ENCODE peak calls at places on chromosomes 11 and 22, in ten cellular contexts. One of them, this sample, is unnamed. For H3K36me3 and H3K27me3, the result is how much of the 10 kb centered on the place peaks cover.

GRCh38 chr11:69297926-69298777 is 4.2 kb downstream of the MYEOV start:
- DNase-seq in right lobe of liver: peak
- DNase-seq in neural progenitor cell: no peak
- DNase-seq in tibial nerve: peak
- DNase-seq in GM23248: peak
- DNase-seq in IMR-90: peak
- DNase-seq in ovary: no peak
- DNase-seq in gastrocnemius medialis: peak
- DNase-seq in sigmoid colon: peak
- DNase-seq in cardiac muscle cell: peak
- DNase-seq in this sample: peak

GRCh38 chr11:59224419-59224928 is 11.7 kb upstream of the MPEG1 start:
- DNase-seq in right lobe of liver: no peak
- DNase-seq in neural progenitor cell: no peak
- DNase-seq in tibial nerve: no peak
- DNase-seq in GM23248: peak
- DNase-seq in IMR-90: no peak
- DNase-seq in ovary: no peak
- DNase-seq in gastrocnemius medialis: peak
- DNase-seq in sigmoid colon: peak
- DNase-seq in cardiac muscle cell: peak
- DNase-seq in this sample: no peak

GRCh38 chr22:41517172-41518047 is 26.9 kb downstream of the POLR3H start:
- DNase-seq in right lobe of liver: peak
- DNase-seq in neural progenitor cell: peak
- DNase-seq in tibial nerve: peak
- DNase-seq in GM23248: peak
- DNase-seq in IMR-90: peak
- DNase-seq in ovary: peak
- DNase-seq in gastrocnemius medialis: peak
- DNase-seq in sigmoid colon: peak
- DNase-seq in cardiac muscle cell: peak
- DNase-seq in this sample: peak

GRCh38 chr11:119626910-119627305 is 102.1 kb downstream of the NECTIN1 start:
- DNase-seq in right lobe of liver: no peak
- DNase-seq in neural progenitor cell: peak
- DNase-seq in tibial nerve: no peak
- DNase-seq in GM23248: no peak
- DNase-seq in IMR-90: no peak
- DNase-seq in ovary: no peak
- DNase-seq in gastrocnemius medialis: no peak
- DNase-seq in sigmoid colon: peak
- DNase-seq in cardiac muscle cell: no peak
- DNase-seq in this sample: peak

GRCh38 chr22:44426981-44427380 is 71.1 kb downstream of the RTL6 start:
- DNase-seq in right lobe of liver: peak
- DNase-seq in neural progenitor cell: no peak
- DNase-seq in tibial nerve: no peak
- DNase-seq in GM23248: no peak
- DNase-seq in IMR-90: no peak
- DNase-seq in ovary: no peak
- DNase-seq in gastrocnemius medialis: no peak
- DNase-seq in sigmoid colon: peak
- DNase-seq in cardiac muscle cell: no peak
- DNase-seq in this sample: no peak

GRCh38 chr11:63670738-63671321 is 346 bp downstream of the ATL3 start:
- DNase-seq in right lobe of liver: peak
- DNase-seq in neural progenitor cell: peak
- DNase-seq in tibial nerve: peak
- DNase-seq in GM23248: peak
- DNase-seq in IMR-90: no peak
- DNase-seq in ovary: peak
- DNase-seq in gastrocnemius medialis: peak
- DNase-seq in sigmoid colon: peak
- DNase-seq in cardiac muscle cell: peak
- DNase-seq in this sample: peak

GRCh38 chr11:2312232-2313042 is 10.6 kb downstream of the TSPAN32 start:
- DNase-seq in right lobe of liver: peak
- DNase-seq in neural progenitor cell: no peak
- DNase-seq in tibial nerve: no peak
- DNase-seq in GM23248: peak
- DNase-seq in IMR-90: peak
- DNase-seq in ovary: peak
- DNase-seq in gastrocnemius medialis: no peak
- DNase-seq in sigmoid colon: peak
- DNase-seq in cardiac muscle cell: peak
- DNase-seq in this sample: no peak

GRCh38 chr22:41184679-41185078 is 20.4 kb upstream of the L3MBTL2 start:
- DNase-seq in right lobe of liver: no peak
- DNase-seq in neural progenitor cell: no peak
- DNase-seq in tibial nerve: no peak
- DNase-seq in GM23248: no peak
- DNase-seq in IMR-90: no peak
- DNase-seq in ovary: no peak
- DNase-seq in gastrocnemius medialis: no peak
- DNase-seq in sigmoid colon: no peak
- DNase-seq in cardiac muscle cell: no peak
- DNase-seq in this sample: no peak

GRCh38 chr11:71133946-71134345 is 118.4 kb downstream of the SHANK2 start:
- DNase-seq in right lobe of liver: no peak
- DNase-seq in neural progenitor cell: no peak
- DNase-seq in tibial nerve: no peak
- DNase-seq in GM23248: no peak
- DNase-seq in IMR-90: no peak
- DNase-seq in ovary: no peak
- DNase-seq in gastrocnemius medialis: no peak
- DNase-seq in sigmoid colon: no peak
- DNase-seq in cardiac muscle cell: no peak
- DNase-seq in this sample: no peak

GRCh38 chr22:36447634-36448033 is 33.8 kb downstream of the TXN2 start:
- DNase-seq in right lobe of liver: no peak
- DNase-seq in neural progenitor cell: no peak
- DNase-seq in tibial nerve: no peak
- DNase-seq in GM23248: no peak
- DNase-seq in IMR-90: no peak
- DNase-seq in ovary: no peak
- DNase-seq in gastrocnemius medialis: no peak
- DNase-seq in sigmoid colon: no peak
- DNase-seq in cardiac muscle cell: no peak
- DNase-seq in this sample: no peak

GRCh38 chr11:46762248-46762647 is 43.2 kb downstream of the F2 start:
- DNase-seq in right lobe of liver: no peak
- DNase-seq in neural progenitor cell: no peak
- DNase-seq in tibial nerve: no peak
- DNase-seq in GM23248: no peak
- DNase-seq in IMR-90: no peak
- DNase-seq in ovary: no peak
- DNase-seq in gastrocnemius medialis: peak
- DNase-seq in sigmoid colon: no peak
- DNase-seq in cardiac muscle cell: no peak
- DNase-seq in this sample: no peak
- H3K36me3 ChIP-seq in right lobe of liver: under half
- H3K36me3 ChIP-seq in neural progenitor cell: under half
- H3K36me3 ChIP-seq in tibial nerve: under half
- H3K36me3 ChIP-seq in GM23248: half or more
- H3K36me3 ChIP-seq in IMR-90: under half
- H3K36me3 ChIP-seq in ovary: under half
- H3K36me3 ChIP-seq in gastrocnemius medialis: under half
- H3K36me3 ChIP-seq in sigmoid colon: half or more
- H3K36me3 ChIP-seq in cardiac muscle cell: half or more
- H3K36me3 ChIP-seq in this sample: half or more

DNA sequence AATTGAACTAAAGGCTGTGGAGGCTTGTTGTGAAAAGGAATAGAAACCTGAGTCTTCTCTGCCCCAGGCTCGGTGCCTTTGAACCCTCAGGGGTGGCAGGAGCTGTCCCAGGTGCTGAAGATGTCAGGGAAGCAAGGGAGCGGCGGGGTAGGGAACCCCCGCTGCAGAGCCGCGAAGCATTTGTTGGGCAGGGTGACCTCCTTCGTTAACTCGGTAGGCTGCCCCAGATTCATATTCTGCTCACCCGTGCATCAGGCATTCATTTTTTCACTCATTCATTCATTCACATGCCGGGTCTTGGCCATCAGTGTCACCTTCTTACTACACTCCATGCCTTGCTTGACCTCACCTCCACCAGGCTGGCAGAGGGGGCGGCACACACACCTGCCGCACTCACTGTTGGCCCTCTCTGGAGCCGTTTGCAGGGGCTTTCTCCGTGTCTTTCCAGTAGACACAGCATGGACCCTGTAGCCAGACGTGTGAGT is 618.9 kb downstream of the BRD1 start:
- DNase-seq in right lobe of liver: peak
- DNase-seq in neural progenitor cell: peak
- DNase-seq in tibial nerve: no peak
- DNase-seq in GM23248: no peak
- DNase-seq in IMR-90: no peak
- DNase-seq in ovary: no peak
- DNase-seq in gastrocnemius medialis: no peak
- DNase-seq in sigmoid colon: peak
- DNase-seq in cardiac muscle cell: no peak
- DNase-seq in this sample: peak
- H3K4me3 ChIP-seq in right lobe of liver: no peak
- H3K4me3 ChIP-seq in neural progenitor cell: no peak
- H3K4me3 ChIP-seq in tibial nerve: no peak
- H3K4me3 ChIP-seq in GM23248: no peak
- H3K4me3 ChIP-seq in IMR-90: no peak
- H3K4me3 ChIP-seq in ovary: no peak
- H3K4me3 ChIP-seq in gastrocnemius medialis: no peak
- H3K4me3 ChIP-seq in sigmoid colon: no peak
- H3K4me3 ChIP-seq in cardiac muscle cell: no peak
- H3K4me3 ChIP-seq in this sample: no peak

GRCh38 chr22:26977741-26978140 is 320.4 kb downstream of the MIAT start:
- DNase-seq in right lobe of liver: no peak
- DNase-seq in neural progenitor cell: peak
- DNase-seq in tibial nerve: no peak
- DNase-seq in GM23248: no peak
- DNase-seq in IMR-90: no peak
- DNase-seq in ovary: no peak
- DNase-seq in gastrocnemius medialis: no peak
- DNase-seq in sigmoid colon: no peak
- DNase-seq in cardiac muscle cell: peak
- DNase-seq in this sample: no peak

GRCh38 chr22:26981520-26981919 is 324.1 kb downstream of the MIAT start:
- DNase-seq in right lobe of liver: no peak
- DNase-seq in neural progenitor cell: no peak
- DNase-seq in tibial nerve: no peak
- DNase-seq in GM23248: no peak
- DNase-seq in IMR-90: no peak
- DNase-seq in ovary: peak
- DNase-seq in gastrocnemius medialis: no peak
- DNase-seq in sigmoid colon: peak
- DNase-seq in cardiac muscle cell: no peak
- DNase-seq in this sample: no peak

GRCh38 chr22:26979294-26979693 is 321.9 kb downstream of the MIAT start:
- DNase-seq in right lobe of liver: no peak
- DNase-seq in neural progenitor cell: peak
- DNase-seq in tibial nerve: no peak
- DNase-seq in GM23248: no peak
- DNase-seq in IMR-90: no peak
- DNase-seq in ovary: no peak
- DNase-seq in gastrocnemius medialis: no peak
- DNase-seq in sigmoid colon: no peak
- DNase-seq in cardiac muscle cell: peak
- DNase-seq in this sample: peak

GRCh38 chr22:26983311-26983710 is 325.9 kb downstream of the MIAT start:
- DNase-seq in right lobe of liver: no peak
- DNase-seq in neural progenitor cell: no peak
- DNase-seq in tibial nerve: no peak
- DNase-seq in GM23248: peak
- DNase-seq in IMR-90: no peak
- DNase-seq in ovary: no peak
- DNase-seq in gastrocnemius medialis: no peak
- DNase-seq in sigmoid colon: no peak
- DNase-seq in cardiac muscle cell: no peak
- DNase-seq in this sample: no peak

DNA sequence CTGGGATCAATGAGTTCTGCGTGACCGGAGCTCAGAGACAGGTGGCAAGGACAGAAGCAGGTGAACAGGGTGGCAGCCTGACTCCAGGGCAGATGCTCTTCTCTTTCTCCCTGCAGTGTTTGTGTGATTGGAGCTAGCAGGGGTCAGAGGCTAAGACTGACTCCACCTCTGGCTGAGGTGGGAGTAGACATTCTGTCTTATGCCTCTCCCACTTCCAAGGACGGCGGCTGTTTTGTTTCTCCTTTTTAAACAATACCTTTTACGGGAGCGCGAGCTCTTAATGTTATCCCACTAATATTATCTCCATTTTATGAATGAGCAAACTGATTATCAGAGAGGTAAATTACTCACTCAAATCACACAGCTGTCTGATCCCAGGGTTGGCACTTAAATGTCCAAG is 323.7 kb downstream of the MIAT start:
- DNase-seq in right lobe of liver: no peak
- DNase-seq in neural progenitor cell: no peak
- DNase-seq in tibial nerve: no peak
- DNase-seq in GM23248: no peak
- DNase-seq in IMR-90: no peak
- DNase-seq in ovary: peak
- DNase-seq in gastrocnemius medialis: no peak
- DNase-seq in sigmoid colon: peak
- DNase-seq in cardiac muscle cell: no peak
- DNase-seq in this sample: no peak
- H3K27me3 ChIP-seq in right lobe of liver: under half
- H3K27me3 ChIP-seq in neural progenitor cell: under half
- H3K27me3 ChIP-seq in tibial nerve: under half
- H3K27me3 ChIP-seq in GM23248: under half
- H3K27me3 ChIP-seq in IMR-90: under half
- H3K27me3 ChIP-seq in ovary: under half
- H3K27me3 ChIP-seq in gastrocnemius medialis: under half
- H3K27me3 ChIP-seq in sigmoid colon: under half
- H3K27me3 ChIP-seq in cardiac muscle cell: under half
- H3K27me3 ChIP-seq in this sample: under half

DNA sequence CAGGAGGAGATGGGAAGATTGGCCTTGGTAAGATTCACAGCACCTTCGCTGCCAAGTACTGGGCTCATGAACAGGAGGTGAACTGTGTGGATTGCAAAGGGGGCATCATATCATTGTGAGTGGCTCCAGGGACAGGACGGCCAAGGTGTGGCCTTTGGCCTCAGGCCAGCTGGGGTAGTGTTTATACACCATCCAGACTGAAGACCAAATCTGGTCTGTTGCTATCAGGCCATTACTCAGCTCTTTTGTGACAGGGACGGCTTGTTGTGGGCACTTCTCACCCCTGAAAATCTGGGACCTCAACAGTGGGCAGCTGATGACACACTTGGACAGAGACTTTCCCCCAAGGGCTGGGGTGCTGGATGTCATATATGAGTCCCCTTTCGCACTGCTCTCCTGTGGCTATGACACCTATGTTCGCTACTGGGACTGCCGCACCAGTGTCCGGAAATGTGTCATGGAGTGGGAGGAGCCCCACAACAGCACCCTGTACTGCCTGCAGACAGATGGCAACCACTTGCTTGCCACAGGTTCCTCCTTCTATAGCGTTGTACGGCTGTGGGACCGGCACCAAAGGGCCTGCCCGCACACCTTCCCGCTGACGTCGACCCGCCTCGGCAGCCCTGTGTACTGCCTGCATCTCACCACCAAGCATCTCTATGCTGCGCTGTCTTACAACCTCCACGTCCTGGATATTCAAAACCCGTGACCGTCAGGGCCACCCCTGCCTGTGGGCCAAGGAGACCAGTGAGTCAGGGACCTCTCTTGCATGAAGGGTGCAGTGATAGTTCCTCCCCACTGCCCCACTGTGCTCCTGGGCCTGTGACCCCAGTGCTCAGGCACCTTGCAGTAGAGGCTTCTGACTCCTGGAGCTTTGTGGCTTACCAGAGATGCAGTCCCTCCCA is 83.6 kb downstream of the BCR start:
- DNase-seq in right lobe of liver: no peak
- DNase-seq in neural progenitor cell: no peak
- DNase-seq in tibial nerve: no peak
- DNase-seq in GM23248: no peak
- DNase-seq in IMR-90: no peak
- DNase-seq in ovary: no peak
- DNase-seq in gastrocnemius medialis: no peak
- DNase-seq in sigmoid colon: no peak
- DNase-seq in cardiac muscle cell: no peak
- DNase-seq in this sample: no peak
- H3K36me3 ChIP-seq in right lobe of liver: under half
- H3K36me3 ChIP-seq in neural progenitor cell: under half
- H3K36me3 ChIP-seq in tibial nerve: under half
- H3K36me3 ChIP-seq in GM23248: under half
- H3K36me3 ChIP-seq in IMR-90: under half
- H3K36me3 ChIP-seq in ovary: under half
- H3K36me3 ChIP-seq in gastrocnemius medialis: under half
- H3K36me3 ChIP-seq in sigmoid colon: under half
- H3K36me3 ChIP-seq in cardiac muscle cell: under half
- H3K36me3 ChIP-seq in this sample: under half

This sample was measured in SJCRH30.